ENCODE peak calls at places on chromosomes 13 and 19, in six cellular contexts. One of them, this sample, is unnamed. For H3K4me1, the result is how much of the 10 kb centered on the place peaks cover.

GRCh38 chr19:32351807-32352630 is 6.6 kb downstream of the ZNF507 start:
- ATAC-seq in A549: no peak
- ATAC-seq in HepG2: no peak
- ATAC-seq in GM12878: peak
- ATAC-seq in K562: no peak
- ATAC-seq in upper lobe of left lung: peak
- ATAC-seq in this sample: no peak

GRCh38 chr13:108266316-108266936 is 3.1 kb upstream of the TNFSF13B start:
- ATAC-seq in upper lobe of left lung: no peak
- ATAC-seq in A549: no peak
- ATAC-seq in HepG2: no peak
- ATAC-seq in GM12878: no peak
- ATAC-seq in K562: no peak
- ATAC-seq in this sample: no peak

GRCh38 chr13:50921706-50922105 is 12.1 kb downstream of the RNASEH2B start:
- ATAC-seq in GM12878: no peak
- ATAC-seq in K562: no peak
- ATAC-seq in HepG2: no peak
- ATAC-seq in upper lobe of left lung: no peak
- ATAC-seq in A549: no peak
- ATAC-seq in this sample: no peak

GRCh38 chr19:18426416-18426767 is 7.2 kb downstream of the SSBP4 start:
- ATAC-seq in GM12878: no peak
- ATAC-seq in A549: no peak
- ATAC-seq in upper lobe of left lung: no peak
- ATAC-seq in K562: no peak
- ATAC-seq in HepG2: peak
- ATAC-seq in this sample: no peak

GRCh38 chr13:76856141-76856571 is 30.0 kb downstream of the KCTD12 start:
- ATAC-seq in HepG2: no peak
- ATAC-seq in K562: peak
- ATAC-seq in A549: no peak
- ATAC-seq in upper lobe of left lung: peak
- ATAC-seq in GM12878: no peak
- ATAC-seq in this sample: peak

GRCh38 chr13:99080131-99080530 is 102.3 kb upstream of the DOCK9 start:
- ATAC-seq in K562: no peak
- ATAC-seq in upper lobe of left lung: no peak
- ATAC-seq in A549: no peak
- ATAC-seq in HepG2: no peak
- ATAC-seq in GM12878: no peak
- ATAC-seq in this sample: no peak

GRCh38 chr19:38308926-38309614 is 5.0 kb downstream of the C19orf33 start:
- ATAC-seq in A549: no peak
- ATAC-seq in K562: no peak
- ATAC-seq in HepG2: no peak
- ATAC-seq in GM12878: no peak
- ATAC-seq in upper lobe of left lung: no peak
- ATAC-seq in this sample: no peak

GRCh38 chr13:20826301-20826700 is 52.5 kb upstream of the EEF1AKMT1 start:
- ATAC-seq in A549: no peak
- ATAC-seq in upper lobe of left lung: no peak
- ATAC-seq in GM12878: no peak
- ATAC-seq in HepG2: no peak
- ATAC-seq in K562: no peak
- ATAC-seq in this sample: no peak

GRCh38 chr13:100423375-100423774 is 165.2 kb downstream of the GGACT start:
- ATAC-seq in upper lobe of left lung: peak
- ATAC-seq in HepG2: no peak
- ATAC-seq in GM12878: no peak
- ATAC-seq in K562: no peak
- ATAC-seq in A549: no peak
- ATAC-seq in this sample: no peak

GRCh38 chr13:109737606-109738005 is 48.8 kb downstream of the IRS2 start:
- ATAC-seq in A549: no peak
- ATAC-seq in upper lobe of left lung: no peak
- ATAC-seq in HepG2: no peak
- ATAC-seq in K562: no peak
- ATAC-seq in GM12878: no peak
- ATAC-seq in this sample: no peak

GRCh38 chr19:27974082-27974513 is 1238.9 kb downstream of the UQCRFS1 start:
- ATAC-seq in HepG2: no peak
- ATAC-seq in A549: peak
- ATAC-seq in K562: peak
- ATAC-seq in GM12878: peak
- ATAC-seq in upper lobe of left lung: peak
- ATAC-seq in this sample: no peak

GRCh38 chr19:30145467-30145866 is 203.4 kb downstream of the URI1 start:
- ATAC-seq in upper lobe of left lung: no peak
- ATAC-seq in K562: no peak
- ATAC-seq in A549: no peak
- ATAC-seq in HepG2: no peak
- ATAC-seq in GM12878: no peak
- ATAC-seq in this sample: no peak

GRCh38 chr19:17458970-17459369 is 1.8 kb downstream of the NXNL1 start:
- ATAC-seq in K562: no peak
- ATAC-seq in upper lobe of left lung: no peak
- ATAC-seq in A549: no peak
- ATAC-seq in HepG2: no peak
- ATAC-seq in GM12878: no peak
- ATAC-seq in this sample: no peak

GRCh38 chr13:77724092-77724491 is 26.6 kb downstream of the SLAIN1 start:
- ATAC-seq in GM12878: peak
- ATAC-seq in K562: no peak
- ATAC-seq in A549: no peak
- ATAC-seq in upper lobe of left lung: no peak
- ATAC-seq in HepG2: no peak
- ATAC-seq in this sample: no peak

GRCh38 chr13:40578055-40578454 is 88.4 kb downstream of the FOXO1 start:
- ATAC-seq in upper lobe of left lung: no peak
- ATAC-seq in A549: no peak
- ATAC-seq in GM12878: no peak
- ATAC-seq in HepG2: peak
- ATAC-seq in K562: no peak
- ATAC-seq in this sample: peak

GRCh38 chr13:63184693-63185092 is 1769.0 kb upstream of the PCDH20 start:
- ATAC-seq in upper lobe of left lung: no peak
- ATAC-seq in K562: no peak
- ATAC-seq in A549: peak
- ATAC-seq in HepG2: no peak
- ATAC-seq in GM12878: no peak
- ATAC-seq in this sample: no peak

GRCh38 chr13:100674363-100674847 is at the start of gene TMTC4:
- ATAC-seq in K562: peak
- ATAC-seq in upper lobe of left lung: no peak
- ATAC-seq in HepG2: peak
- ATAC-seq in A549: peak
- ATAC-seq in GM12878: peak
- ATAC-seq in this sample: peak

DNA sequence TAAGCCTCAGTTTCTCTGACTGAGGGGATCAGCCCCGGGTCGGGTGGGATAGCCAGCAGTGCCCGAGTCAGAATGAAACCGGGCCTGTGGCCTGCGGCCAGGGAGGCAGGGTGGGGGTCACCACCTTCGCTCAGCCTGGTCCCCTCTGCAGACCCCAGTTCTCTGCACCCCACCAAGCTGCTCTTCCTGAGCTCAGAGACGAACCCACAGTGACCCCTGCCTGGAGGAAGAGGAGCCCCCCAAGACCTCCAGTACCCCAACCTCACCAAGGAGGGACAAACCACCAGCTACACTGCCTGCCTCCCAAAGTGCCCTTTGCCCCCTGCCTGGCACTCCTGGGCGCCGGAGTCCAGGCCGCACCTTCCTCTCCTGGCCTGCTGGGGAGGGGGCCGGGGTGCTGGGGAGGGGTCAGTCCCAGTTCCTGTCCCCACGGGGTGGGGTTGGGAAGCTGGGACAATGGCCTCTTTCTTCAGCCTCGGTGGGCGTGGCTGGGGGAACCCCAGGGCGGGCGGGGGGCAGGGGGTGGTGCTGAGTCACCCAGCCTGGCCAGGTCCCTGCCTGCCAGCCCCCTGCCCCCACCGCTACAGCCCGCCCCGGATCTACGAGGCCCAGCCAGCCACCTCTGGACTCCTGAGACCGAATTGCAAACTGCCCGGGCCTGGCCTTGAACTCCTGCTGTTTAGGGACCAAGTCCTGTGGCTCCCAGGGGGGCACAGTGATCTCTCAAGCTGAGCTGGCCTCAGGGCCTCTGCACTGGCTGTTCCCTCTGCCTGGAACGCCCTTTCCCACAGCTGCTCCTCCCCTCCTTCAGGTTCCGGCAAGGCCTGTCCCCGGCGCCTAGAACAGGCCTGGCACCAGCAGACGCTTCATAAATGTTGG is 14.3 kb downstream of the ZBTB7A start:
- ATAC-seq in A549: peak
- ATAC-seq in GM12878: peak
- ATAC-seq in HepG2: peak
- ATAC-seq in K562: peak
- ATAC-seq in upper lobe of left lung: peak
- ATAC-seq in this sample: peak
- TF ChIP-seq EP300 in A549: no peak
- TF ChIP-seq EP300 in GM12878: no peak
- TF ChIP-seq EP300 in HepG2: peak
- TF ChIP-seq EP300 in K562: no peak
- TF ChIP-seq EP300 in upper lobe of left lung: no peak
- TF ChIP-seq EP300 in this sample: no peak

GRCh38 chr19:56106993-56107392 is 14.1 kb downstream of the ZNF787 start:
- ATAC-seq in GM12878: no peak
- ATAC-seq in HepG2: no peak
- ATAC-seq in A549: no peak
- ATAC-seq in upper lobe of left lung: no peak
- ATAC-seq in K562: no peak
- ATAC-seq in this sample: no peak
- H3K4me1 ChIP-seq in GM12878: under half
- H3K4me1 ChIP-seq in HepG2: half or more
- H3K4me1 ChIP-seq in A549: under half
- H3K4me1 ChIP-seq in upper lobe of left lung: half or more
- H3K4me1 ChIP-seq in K562: half or more
- H3K4me1 ChIP-seq in this sample: half or more

DNA sequence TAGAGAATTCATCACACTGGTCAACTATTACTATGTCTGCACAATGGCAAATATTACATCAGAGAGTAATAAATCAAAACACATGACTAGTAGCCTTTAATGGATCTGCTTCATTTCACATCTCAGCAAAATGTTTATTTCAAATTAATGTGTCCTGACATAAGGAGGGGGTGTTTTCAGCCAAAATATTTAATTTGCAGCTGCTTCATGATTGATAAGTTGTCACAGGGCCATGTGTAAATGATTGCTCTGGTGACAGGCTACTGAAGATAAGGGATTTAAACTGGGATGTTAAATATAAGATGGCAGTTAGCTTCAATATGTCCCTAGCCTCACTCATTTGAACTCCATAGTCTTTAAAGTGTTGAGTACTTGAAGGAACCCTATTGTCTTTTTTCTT is 303.3 kb downstream of the OXGR1 start:
- ATAC-seq in HepG2: no peak
- ATAC-seq in K562: no peak
- ATAC-seq in A549: no peak
- ATAC-seq in upper lobe of left lung: no peak
- ATAC-seq in GM12878: no peak
- ATAC-seq in this sample: no peak
- TF ChIP-seq EP300 in HepG2: no peak
- TF ChIP-seq EP300 in K562: no peak
- TF ChIP-seq EP300 in A549: no peak
- TF ChIP-seq EP300 in upper lobe of left lung: no peak
- TF ChIP-seq EP300 in GM12878: no peak
- TF ChIP-seq EP300 in this sample: no peak

GRCh38 chr13:49342404-49342803 is 94.7 kb downstream of the CDADC1 start:
- ATAC-seq in K562: no peak
- ATAC-seq in upper lobe of left lung: no peak
- ATAC-seq in GM12878: no peak
- ATAC-seq in HepG2: no peak
- ATAC-seq in A549: no peak
- ATAC-seq in this sample: no peak
- H3K4me1 ChIP-seq in K562: under half
- H3K4me1 ChIP-seq in upper lobe of left lung: under half
- H3K4me1 ChIP-seq in GM12878: under half
- H3K4me1 ChIP-seq in HepG2: under half
- H3K4me1 ChIP-seq in A549: under half
- H3K4me1 ChIP-seq in this sample: under half

GRCh38 chr19:57389194-57389729 is 392 bp upstream of the ZNF548 start:
- ATAC-seq in A549: no peak
- ATAC-seq in GM12878: no peak
- ATAC-seq in HepG2: no peak
- ATAC-seq in upper lobe of left lung: no peak
- ATAC-seq in K562: no peak
- ATAC-seq in this sample: no peak

GRCh38 chr19:57395710-57396109 is 6.1 kb downstream of the ZNF548 start:
- ATAC-seq in K562: no peak
- ATAC-seq in HepG2: no peak
- ATAC-seq in A549: no peak
- ATAC-seq in upper lobe of left lung: no peak
- ATAC-seq in GM12878: no peak
- ATAC-seq in this sample: no peak

GRCh38 chr19:57389730-57390598 is at the start of gene ZNF548:
- ATAC-seq in A549: peak
- ATAC-seq in HepG2: peak
- ATAC-seq in GM12878: peak
- ATAC-seq in upper lobe of left lung: peak
- ATAC-seq in K562: peak
- ATAC-seq in this sample: peak
- TF ChIP-seq EP300 in A549: no peak
- TF ChIP-seq EP300 in HepG2: peak
- TF ChIP-seq EP300 in GM12878: no peak
- TF ChIP-seq EP300 in upper lobe of left lung: no peak
- TF ChIP-seq EP300 in K562: no peak
- TF ChIP-seq EP300 in this sample: no peak

GRCh38 chr19:49872245-49873148 is 4.7 kb downstream of the AKT1S1 start:
- ATAC-seq in A549: no peak
- ATAC-seq in upper lobe of left lung: no peak
- ATAC-seq in GM12878: no peak
- ATAC-seq in K562: no peak
- ATAC-seq in HepG2: no peak
- ATAC-seq in this sample: no peak
- H3K4me1 ChIP-seq in A549: under half
- H3K4me1 ChIP-seq in upper lobe of left lung: under half
- H3K4me1 ChIP-seq in GM12878: under half
- H3K4me1 ChIP-seq in K562: half or more
- H3K4me1 ChIP-seq in HepG2: under half
- H3K4me1 ChIP-seq in this sample: half or more